ENCODE peak calls at places on chromosomes 3 and 15, in six cellular contexts. One of them, this sample, is unnamed.

GRCh38 chr3:33075996-33076395 is 20.9 kb downstream of the GLB1 start:
- DNase-seq in activated gamma-delta T cell treated with anti-CD3 and anti-CD28 coated beads, Interleukin-2, amount 50 U/mL, for 16 hours: no peak
- DNase-seq in colonic mucosa: peak
- DNase-seq in fibroblast of mammary gland: peak
- DNase-seq in mammary epithelial cell: no peak
- DNase-seq in ELR: no peak
- DNase-seq in this sample: no peak

GRCh38 chr15:85642693-85643058 is 152.0 kb downstream of the KLHL25 start:
- DNase-seq in fibroblast of mammary gland: peak
- DNase-seq in mammary epithelial cell: no peak
- DNase-seq in activated gamma-delta T cell treated with anti-CD3 and anti-CD28 coated beads, Interleukin-2, amount 50 U/mL, for 16 hours: no peak
- DNase-seq in ELR: no peak
- DNase-seq in colonic mucosa: peak
- DNase-seq in this sample: peak

GRCh38 chr3:194095464-194095863 is 40.5 kb upstream of the HES1 start:
- DNase-seq in mammary epithelial cell: no peak
- DNase-seq in activated gamma-delta T cell treated with anti-CD3 and anti-CD28 coated beads, Interleukin-2, amount 50 U/mL, for 16 hours: no peak
- DNase-seq in colonic mucosa: peak
- DNase-seq in ELR: no peak
- DNase-seq in fibroblast of mammary gland: no peak
- DNase-seq in this sample: peak

GRCh38 chr3:23112491-23112890 is 90.6 kb upstream of the UBE2E2 start:
- DNase-seq in colonic mucosa: peak
- DNase-seq in fibroblast of mammary gland: no peak
- DNase-seq in activated gamma-delta T cell treated with anti-CD3 and anti-CD28 coated beads, Interleukin-2, amount 50 U/mL, for 16 hours: no peak
- DNase-seq in mammary epithelial cell: peak
- DNase-seq in ELR: no peak
- DNase-seq in this sample: peak

GRCh38 chr3:127015282-127016042 is 32.5 kb downstream of the PLXNA1 start:
- DNase-seq in activated gamma-delta T cell treated with anti-CD3 and anti-CD28 coated beads, Interleukin-2, amount 50 U/mL, for 16 hours: no peak
- DNase-seq in fibroblast of mammary gland: no peak
- DNase-seq in ELR: no peak
- DNase-seq in mammary epithelial cell: no peak
- DNase-seq in colonic mucosa: no peak
- DNase-seq in this sample: no peak

GRCh38 chr3:47495111-47495510 is 18.4 kb downstream of the ELP6 start:
- DNase-seq in colonic mucosa: no peak
- DNase-seq in mammary epithelial cell: no peak
- DNase-seq in activated gamma-delta T cell treated with anti-CD3 and anti-CD28 coated beads, Interleukin-2, amount 50 U/mL, for 16 hours: no peak
- DNase-seq in fibroblast of mammary gland: no peak
- DNase-seq in ELR: no peak
- DNase-seq in this sample: no peak

GRCh38 chr3:8629151-8630021 is 15.2 kb downstream of the SSUH2 start:
- DNase-seq in fibroblast of mammary gland: peak
- DNase-seq in ELR: peak
- DNase-seq in colonic mucosa: peak
- DNase-seq in mammary epithelial cell: peak
- DNase-seq in activated gamma-delta T cell treated with anti-CD3 and anti-CD28 coated beads, Interleukin-2, amount 50 U/mL, for 16 hours: no peak
- DNase-seq in this sample: peak

GRCh38 chr3:129514563-129514962 is 13.9 kb upstream of the RHO start:
- DNase-seq in ELR: no peak
- DNase-seq in colonic mucosa: no peak
- DNase-seq in fibroblast of mammary gland: no peak
- DNase-seq in mammary epithelial cell: no peak
- DNase-seq in activated gamma-delta T cell treated with anti-CD3 and anti-CD28 coated beads, Interleukin-2, amount 50 U/mL, for 16 hours: no peak
- DNase-seq in this sample: no peak

GRCh38 chr3:38084019-38084968 is 45.3 kb downstream of the DLEC1 start:
- DNase-seq in activated gamma-delta T cell treated with anti-CD3 and anti-CD28 coated beads, Interleukin-2, amount 50 U/mL, for 16 hours: no peak
- DNase-seq in fibroblast of mammary gland: peak
- DNase-seq in ELR: peak
- DNase-seq in colonic mucosa: no peak
- DNase-seq in mammary epithelial cell: no peak
- DNase-seq in this sample: no peak

GRCh38 chr3:38133557-38134405 is 3.1 kb downstream of the ACAA1 start:
- DNase-seq in mammary epithelial cell: peak
- DNase-seq in activated gamma-delta T cell treated with anti-CD3 and anti-CD28 coated beads, Interleukin-2, amount 50 U/mL, for 16 hours: no peak
- DNase-seq in colonic mucosa: peak
- DNase-seq in fibroblast of mammary gland: no peak
- DNase-seq in ELR: peak
- DNase-seq in this sample: peak

GRCh38 chr3:189530822-189531221 is 100.4 kb upstream of the TP63 start:
- DNase-seq in ELR: peak
- DNase-seq in mammary epithelial cell: peak
- DNase-seq in fibroblast of mammary gland: peak
- DNase-seq in activated gamma-delta T cell treated with anti-CD3 and anti-CD28 coated beads, Interleukin-2, amount 50 U/mL, for 16 hours: no peak
- DNase-seq in colonic mucosa: no peak
- DNase-seq in this sample: no peak

GRCh38 chr3:190517696-190518095 is 3.8 kb downstream of the IL1RAP start:
- DNase-seq in activated gamma-delta T cell treated with anti-CD3 and anti-CD28 coated beads, Interleukin-2, amount 50 U/mL, for 16 hours: no peak
- DNase-seq in colonic mucosa: no peak
- DNase-seq in mammary epithelial cell: peak
- DNase-seq in ELR: peak
- DNase-seq in fibroblast of mammary gland: peak
- DNase-seq in this sample: no peak

GRCh38 chr15:74994236-74994635 is 1.1 kb upstream of the SCAMP5 start:
- DNase-seq in mammary epithelial cell: no peak
- DNase-seq in activated gamma-delta T cell treated with anti-CD3 and anti-CD28 coated beads, Interleukin-2, amount 50 U/mL, for 16 hours: no peak
- DNase-seq in ELR: no peak
- DNase-seq in colonic mucosa: no peak
- DNase-seq in fibroblast of mammary gland: no peak
- DNase-seq in this sample: no peak

GRCh38 chr15:66288093-66288492 is 5.3 kb upstream of the DIS3L start:
- DNase-seq in fibroblast of mammary gland: no peak
- DNase-seq in ELR: no peak
- DNase-seq in activated gamma-delta T cell treated with anti-CD3 and anti-CD28 coated beads, Interleukin-2, amount 50 U/mL, for 16 hours: no peak
- DNase-seq in mammary epithelial cell: no peak
- DNase-seq in colonic mucosa: no peak
- DNase-seq in this sample: no peak

GRCh38 chr3:133893683-133894333 is 1.9 kb downstream of the RAB6B start:
- DNase-seq in activated gamma-delta T cell treated with anti-CD3 and anti-CD28 coated beads, Interleukin-2, amount 50 U/mL, for 16 hours: no peak
- DNase-seq in mammary epithelial cell: no peak
- DNase-seq in colonic mucosa: no peak
- DNase-seq in fibroblast of mammary gland: no peak
- DNase-seq in ELR: no peak
- DNase-seq in this sample: no peak

This sample was measured in transverse colon.